ENCODE peak calls at places on chromosome 19, in six cellular contexts. J is left ventricle myocardium inferior; E is activated gamma-delta T cell; Y is SJCRH30; I is ecto neural progenitor cell; U is stimulated activated CD4-positive, alpha-beta T cell treated with anti-CD3 and anti-CD28 coated beads, Interleukin-2, amount 100 ng/mL, for 24 hours. C is an unnamed sample.
A peak's percentile ranks its signal among the peaks of the same experiment; 100 is the strongest.

GRCh38 chr19:33812388-33813330 is 16.0 kb downstream of the KCTD15 start:
- DNase-seq in I (peak; percentile 41), Y (no peak), E (no peak), U (no peak), J (no peak), C (no peak)

GRCh38 chr19:50328257-50329145 is 676 bp downstream of the KCNC3 start:
- DNase-seq in I (peak; percentile 74), E (peak; percentile 72), J (no peak), Y (peak; percentile 36), U (peak; percentile 46), C (no peak)

GRCh38 chr19:31255174-31255862 is 93.9 kb downstream of the TSHZ3 start:
- DNase-seq in I (peak; percentile 43), U (no peak), Y (peak; percentile 99), J (no peak), E (no peak), C (no peak)

GRCh38 chr19:15323496-15324235 is 8.7 kb downstream of the BRD4 start:
- DNase-seq in Y (no peak), U (no peak), J (peak; percentile 64), I (no peak), E (no peak), C (peak; percentile 58)

GRCh38 chr19:51965583-51965982 is 21.1 kb downstream of the ZNF350 start:
- DNase-seq in U (no peak), J (no peak), I (no peak), Y (no peak), E (no peak), C (no peak)

GRCh38 chr19:5799247-5800241 is 5.3 kb upstream of the NRTN start:
- DNase-seq in E (no peak), J (peak; percentile 45), Y (peak; percentile 73), U (no peak), I (no peak), C (peak; percentile 45)

GRCh38 chr19:6060600-6061391 is 49.5 kb downstream of the RFX2 start:
- DNase-seq in J (no peak), U (peak; percentile 30), Y (no peak), I (peak; percentile 35), E (no peak), C (no peak)

GRCh38 chr19:4360641-4361151 is 17.3 kb downstream of the MPND start:
- DNase-seq in I (no peak), J (no peak), Y (no peak), U (no peak), E (no peak), C (no peak)

GRCh38 chr19:38908854-38909253 is 3.1 kb downstream of the CCER2 start:
- DNase-seq in J (no peak), U (no peak), Y (no peak), I (no peak), E (no peak), C (no peak)

GRCh38 chr19:54448037-54448773 is 794 bp upstream of the LENG8 start:
- DNase-seq in E (no peak), Y (peak; percentile 48), U (peak; percentile 60), I (peak; percentile 71), J (peak; percentile 52), C (peak; percentile 56)

GRCh38 chr19:4587527-4587926 is 28.0 kb upstream of the SEMA6B start:
- DNase-seq in Y (no peak), J (no peak), E (no peak), U (no peak), I (no peak), C (no peak)

C was measured in small intestine.